ENCODE peak calls at places on chromosomes 13 and 19, in five cellular contexts. One of them, this sample, is unnamed.

GRCh38 chr13:51585234-51585672 is 991 bp downstream of the WDFY2 start:
- DNase-seq in GM23248: peak
- DNase-seq in KG1: peak
- DNase-seq in HFFc6: no peak
- DNase-seq in activated CD4-positive, alpha-beta T cell treated with anti-CD3 and anti-CD28 coated beads, Interleukin-2, amount 10 ng/mL, durations not matched to agents 7 days and 5 days: no peak
- DNase-seq in this sample: peak

GRCh38 chr19:58513213-58513693 is 1.5 kb upstream of the SLC27A5 start:
- DNase-seq in GM23248: no peak
- DNase-seq in KG1: no peak
- DNase-seq in HFFc6: no peak
- DNase-seq in activated CD4-positive, alpha-beta T cell treated with anti-CD3 and anti-CD28 coated beads, Interleukin-2, amount 10 ng/mL, durations not matched to agents 7 days and 5 days: no peak
- DNase-seq in this sample: no peak

GRCh38 chr13:43293986-43294880 is 270.8 kb downstream of the DNAJC15 start:
- DNase-seq in GM23248: no peak
- DNase-seq in KG1: no peak
- DNase-seq in HFFc6: no peak
- DNase-seq in activated CD4-positive, alpha-beta T cell treated with anti-CD3 and anti-CD28 coated beads, Interleukin-2, amount 10 ng/mL, durations not matched to agents 7 days and 5 days: no peak
- DNase-seq in this sample: no peak

GRCh38 chr13:46134961-46135522 is 30.2 kb upstream of the CPB2 start:
- DNase-seq in GM23248: no peak
- DNase-seq in KG1: no peak
- DNase-seq in HFFc6: no peak
- DNase-seq in activated CD4-positive, alpha-beta T cell treated with anti-CD3 and anti-CD28 coated beads, Interleukin-2, amount 10 ng/mL, durations not matched to agents 7 days and 5 days: no peak
- DNase-seq in this sample: no peak

GRCh38 chr19:35295792-35296462 is 4.0 kb downstream of the MAG start:
- DNase-seq in GM23248: no peak
- DNase-seq in KG1: peak
- DNase-seq in HFFc6: no peak
- DNase-seq in activated CD4-positive, alpha-beta T cell treated with anti-CD3 and anti-CD28 coated beads, Interleukin-2, amount 10 ng/mL, durations not matched to agents 7 days and 5 days: peak
- DNase-seq in this sample: peak

GRCh38 chr13:40283666-40284065 is 382.8 kb downstream of the FOXO1 start:
- DNase-seq in GM23248: no peak
- DNase-seq in KG1: no peak
- DNase-seq in HFFc6: no peak
- DNase-seq in activated CD4-positive, alpha-beta T cell treated with anti-CD3 and anti-CD28 coated beads, Interleukin-2, amount 10 ng/mL, durations not matched to agents 7 days and 5 days: no peak
- DNase-seq in this sample: no peak

GRCh38 chr13:43484432-43485225 is 302.1 kb downstream of the ENOX1 start:
- DNase-seq in GM23248: no peak
- DNase-seq in KG1: no peak
- DNase-seq in HFFc6: no peak
- DNase-seq in activated CD4-positive, alpha-beta T cell treated with anti-CD3 and anti-CD28 coated beads, Interleukin-2, amount 10 ng/mL, durations not matched to agents 7 days and 5 days: no peak
- DNase-seq in this sample: no peak

GRCh38 chr13:103547914-103548313 is 481.7 kb upstream of the SLC10A2 start:
- DNase-seq in GM23248: no peak
- DNase-seq in KG1: no peak
- DNase-seq in HFFc6: no peak
- DNase-seq in activated CD4-positive, alpha-beta T cell treated with anti-CD3 and anti-CD28 coated beads, Interleukin-2, amount 10 ng/mL, durations not matched to agents 7 days and 5 days: no peak
- DNase-seq in this sample: no peak

GRCh38 chr13:61036715-61037114 is 378.9 kb downstream of the PCDH20 start:
- DNase-seq in GM23248: no peak
- DNase-seq in KG1: no peak
- DNase-seq in HFFc6: no peak
- DNase-seq in activated CD4-positive, alpha-beta T cell treated with anti-CD3 and anti-CD28 coated beads, Interleukin-2, amount 10 ng/mL, durations not matched to agents 7 days and 5 days: no peak
- DNase-seq in this sample: no peak

GRCh38 chr13:99505814-99506269 is 4.6 kb downstream of the TM9SF2 start:
- DNase-seq in GM23248: peak
- DNase-seq in KG1: no peak
- DNase-seq in HFFc6: peak
- DNase-seq in activated CD4-positive, alpha-beta T cell treated with anti-CD3 and anti-CD28 coated beads, Interleukin-2, amount 10 ng/mL, durations not matched to agents 7 days and 5 days: no peak
- DNase-seq in this sample: no peak

GRCh38 chr19:4067396-4068057 is 828 bp upstream of the ZBTB7A start:
- DNase-seq in GM23248: peak
- DNase-seq in KG1: no peak
- DNase-seq in HFFc6: no peak
- DNase-seq in activated CD4-positive, alpha-beta T cell treated with anti-CD3 and anti-CD28 coated beads, Interleukin-2, amount 10 ng/mL, durations not matched to agents 7 days and 5 days: no peak
- DNase-seq in this sample: peak

GRCh38 chr13:45521292-45521691 is 56.6 kb downstream of the COG3 start:
- DNase-seq in GM23248: peak
- DNase-seq in KG1: no peak
- DNase-seq in HFFc6: peak
- DNase-seq in activated CD4-positive, alpha-beta T cell treated with anti-CD3 and anti-CD28 coated beads, Interleukin-2, amount 10 ng/mL, durations not matched to agents 7 days and 5 days: no peak
- DNase-seq in this sample: no peak

GRCh38 chr13:103615778-103616177 is 549.6 kb upstream of the SLC10A2 start:
- DNase-seq in GM23248: no peak
- DNase-seq in KG1: no peak
- DNase-seq in HFFc6: no peak
- DNase-seq in activated CD4-positive, alpha-beta T cell treated with anti-CD3 and anti-CD28 coated beads, Interleukin-2, amount 10 ng/mL, durations not matched to agents 7 days and 5 days: no peak
- DNase-seq in this sample: no peak

GRCh38 chr19:49442354-49442753 is 1.0 kb upstream of the SLC17A7 start:
- DNase-seq in GM23248: peak
- DNase-seq in KG1: no peak
- DNase-seq in HFFc6: no peak
- DNase-seq in activated CD4-positive, alpha-beta T cell treated with anti-CD3 and anti-CD28 coated beads, Interleukin-2, amount 10 ng/mL, durations not matched to agents 7 days and 5 days: peak
- DNase-seq in this sample: peak

GRCh38 chr13:94020833-94021232 is 458.6 kb downstream of the DCT start:
- DNase-seq in GM23248: peak
- DNase-seq in KG1: no peak
- DNase-seq in HFFc6: peak
- DNase-seq in activated CD4-positive, alpha-beta T cell treated with anti-CD3 and anti-CD28 coated beads, Interleukin-2, amount 10 ng/mL, durations not matched to agents 7 days and 5 days: no peak
- DNase-seq in this sample: no peak

GRCh38 chr13:105991622-105992254 is 543.7 kb downstream of the EFNB2 start:
- DNase-seq in GM23248: peak
- DNase-seq in KG1: no peak
- DNase-seq in HFFc6: peak
- DNase-seq in activated CD4-positive, alpha-beta T cell treated with anti-CD3 and anti-CD28 coated beads, Interleukin-2, amount 10 ng/mL, durations not matched to agents 7 days and 5 days: no peak
- DNase-seq in this sample: no peak

GRCh38 chr19:46944918-46945628 is 74.6 kb upstream of the NPAS1 start:
- DNase-seq in GM23248: peak
- DNase-seq in KG1: no peak
- DNase-seq in HFFc6: peak
- DNase-seq in activated CD4-positive, alpha-beta T cell treated with anti-CD3 and anti-CD28 coated beads, Interleukin-2, amount 10 ng/mL, durations not matched to agents 7 days and 5 days: no peak
- DNase-seq in this sample: no peak

GRCh38 chr13:50393641-50394040 is 378.4 kb downstream of the KCNRG start:
- DNase-seq in GM23248: no peak
- DNase-seq in KG1: no peak
- DNase-seq in HFFc6: no peak
- DNase-seq in activated CD4-positive, alpha-beta T cell treated with anti-CD3 and anti-CD28 coated beads, Interleukin-2, amount 10 ng/mL, durations not matched to agents 7 days and 5 days: no peak
- DNase-seq in this sample: no peak

GRCh38 chr19:33440241-33440640 is 66.7 kb downstream of the CEBPG start:
- DNase-seq in GM23248: no peak
- DNase-seq in KG1: no peak
- DNase-seq in HFFc6: no peak
- DNase-seq in activated CD4-positive, alpha-beta T cell treated with anti-CD3 and anti-CD28 coated beads, Interleukin-2, amount 10 ng/mL, durations not matched to agents 7 days and 5 days: no peak
- DNase-seq in this sample: no peak

GRCh38 chr19:18865973-18866799 is 29.8 kb downstream of the CERS1 start:
- DNase-seq in GM23248: peak
- DNase-seq in KG1: no peak
- DNase-seq in HFFc6: peak
- DNase-seq in activated CD4-positive, alpha-beta T cell treated with anti-CD3 and anti-CD28 coated beads, Interleukin-2, amount 10 ng/mL, durations not matched to agents 7 days and 5 days: peak
- DNase-seq in this sample: no peak

GRCh38 chr13:36783883-36784282 is 35.1 kb upstream of the RFXAP start:
- DNase-seq in GM23248: no peak
- DNase-seq in KG1: no peak
- DNase-seq in HFFc6: no peak
- DNase-seq in activated CD4-positive, alpha-beta T cell treated with anti-CD3 and anti-CD28 coated beads, Interleukin-2, amount 10 ng/mL, durations not matched to agents 7 days and 5 days: no peak
- DNase-seq in this sample: no peak

GRCh38 chr19:1276620-1277007 is 1.3 kb downstream of the FAM174C start:
- DNase-seq in GM23248: no peak
- DNase-seq in KG1: no peak
- DNase-seq in HFFc6: no peak
- DNase-seq in activated CD4-positive, alpha-beta T cell treated with anti-CD3 and anti-CD28 coated beads, Interleukin-2, amount 10 ng/mL, durations not matched to agents 7 days and 5 days: peak
- DNase-seq in this sample: no peak

GRCh38 chr19:48558018-48558684 is 6.2 kb downstream of the SULT2B1 start:
- DNase-seq in GM23248: peak
- DNase-seq in KG1: no peak
- DNase-seq in HFFc6: peak
- DNase-seq in activated CD4-positive, alpha-beta T cell treated with anti-CD3 and anti-CD28 coated beads, Interleukin-2, amount 10 ng/mL, durations not matched to agents 7 days and 5 days: no peak
- DNase-seq in this sample: no peak

GRCh38 chr13:73368608-73369007 is 309.8 kb downstream of the KLF5 start:
- DNase-seq in GM23248: no peak
- DNase-seq in KG1: no peak
- DNase-seq in HFFc6: no peak
- DNase-seq in activated CD4-positive, alpha-beta T cell treated with anti-CD3 and anti-CD28 coated beads, Interleukin-2, amount 10 ng/mL, durations not matched to agents 7 days and 5 days: no peak
- DNase-seq in this sample: no peak

GRCh38 chr13:73138276-73138950 is 79.6 kb downstream of the KLF5 start:
- DNase-seq in GM23248: peak
- DNase-seq in KG1: no peak
- DNase-seq in HFFc6: peak
- DNase-seq in activated CD4-positive, alpha-beta T cell treated with anti-CD3 and anti-CD28 coated beads, Interleukin-2, amount 10 ng/mL, durations not matched to agents 7 days and 5 days: no peak
- DNase-seq in this sample: no peak

GRCh38 chr19:42294471-42295137 is 7.3 kb upstream of the PRR19 start:
- DNase-seq in GM23248: no peak
- DNase-seq in KG1: no peak
- DNase-seq in HFFc6: no peak
- DNase-seq in activated CD4-positive, alpha-beta T cell treated with anti-CD3 and anti-CD28 coated beads, Interleukin-2, amount 10 ng/mL, durations not matched to agents 7 days and 5 days: no peak
- DNase-seq in this sample: no peak

GRCh38 chr19:36258028-36258875 is 43.3 kb downstream of the ZNF146 start:
- DNase-seq in GM23248: no peak
- DNase-seq in KG1: no peak
- DNase-seq in HFFc6: no peak
- DNase-seq in activated CD4-positive, alpha-beta T cell treated with anti-CD3 and anti-CD28 coated beads, Interleukin-2, amount 10 ng/mL, durations not matched to agents 7 days and 5 days: no peak
- DNase-seq in this sample: no peak

GRCh38 chr13:22079961-22080360 is 409.1 kb downstream of the FGF9 start:
- DNase-seq in GM23248: no peak
- DNase-seq in KG1: no peak
- DNase-seq in HFFc6: no peak
- DNase-seq in activated CD4-positive, alpha-beta T cell treated with anti-CD3 and anti-CD28 coated beads, Interleukin-2, amount 10 ng/mL, durations not matched to agents 7 days and 5 days: no peak
- DNase-seq in this sample: no peak

GRCh38 chr13:70960841-70961443 is 852.7 kb upstream of the KLHL1 start:
- DNase-seq in GM23248: peak
- DNase-seq in KG1: no peak
- DNase-seq in HFFc6: peak
- DNase-seq in activated CD4-positive, alpha-beta T cell treated with anti-CD3 and anti-CD28 coated beads, Interleukin-2, amount 10 ng/mL, durations not matched to agents 7 days and 5 days: peak
- DNase-seq in this sample: no peak

GRCh38 chr19:14006766-14007562 is 844 bp upstream of the RFX1 start:
- DNase-seq in GM23248: no peak
- DNase-seq in KG1: peak
- DNase-seq in HFFc6: no peak
- DNase-seq in activated CD4-positive, alpha-beta T cell treated with anti-CD3 and anti-CD28 coated beads, Interleukin-2, amount 10 ng/mL, durations not matched to agents 7 days and 5 days: no peak
- DNase-seq in this sample: peak

GRCh38 chr13:40137400-40137799 is 481.9 kb downstream of the COG6 start:
- DNase-seq in GM23248: no peak
- DNase-seq in KG1: no peak
- DNase-seq in HFFc6: no peak
- DNase-seq in activated CD4-positive, alpha-beta T cell treated with anti-CD3 and anti-CD28 coated beads, Interleukin-2, amount 10 ng/mL, durations not matched to agents 7 days and 5 days: no peak
- DNase-seq in this sample: no peak

GRCh38 chr13:27288397-27288796 is 17.8 kb downstream of the RASL11A start:
- DNase-seq in GM23248: no peak
- DNase-seq in KG1: no peak
- DNase-seq in HFFc6: no peak
- DNase-seq in activated CD4-positive, alpha-beta T cell treated with anti-CD3 and anti-CD28 coated beads, Interleukin-2, amount 10 ng/mL, durations not matched to agents 7 days and 5 days: no peak
- DNase-seq in this sample: no peak

GRCh38 chr19:49355890-49356289 is 6.3 kb downstream of the TEAD2 start:
- DNase-seq in GM23248: no peak
- DNase-seq in KG1: no peak
- DNase-seq in HFFc6: no peak
- DNase-seq in activated CD4-positive, alpha-beta T cell treated with anti-CD3 and anti-CD28 coated beads, Interleukin-2, amount 10 ng/mL, durations not matched to agents 7 days and 5 days: no peak
- DNase-seq in this sample: peak

This sample was measured in GDM1.